ENCODE peak calls at places on chromosome 15, in seven cellular contexts. E is thoracic aorta; H is HepG2; N is A549; B is naive thymus-derived CD4-positive, alpha-beta T cell; G is tibial artery; V is ovary. A is an unnamed sample.
A peak's percentile ranks its signal among the peaks of the same experiment; 100 is the strongest.

GRCh38 chr15:44527241-44527640 is 9.7 kb upstream of the EIF3J start:
- DNase-seq in E (no peak), H (no peak), N (no peak), B (no peak), G (no peak), V (no peak), A (no peak)

GRCh38 chr15:58380280-58380945 is 51.4 kb upstream of the LIPC start:
- DNase-seq in E (no peak), H (no peak), N (no peak), B (no peak), G (no peak), V (no peak), A (no peak)

GRCh38 chr15:95323798-95324197 is 1006.7 kb upstream of the NR2F2 start:
- DNase-seq in E (no peak), H (no peak), N (no peak), B (no peak), G (no peak), V (peak; percentile 49), A (no peak)

GRCh38 chr15:84629033-84629432 is 25.1 kb downstream of the WDR73 start:
- DNase-seq in E (no peak), H (no peak), N (no peak), B (no peak), G (no peak), V (no peak), A (no peak)

GRCh38 chr15:44726568-44727461 is 9.5 kb upstream of the TRIM69 start:
- DNase-seq in E (no peak), H (peak; percentile 76), N (peak; percentile 35), B (peak; percentile 87), G (no peak), V (no peak), A (peak; percentile 78)

GRCh38 chr15:45549831-45550230 is 27.3 kb upstream of the SLC30A4 start:
- DNase-seq in E (no peak), H (no peak), N (no peak), B (no peak), G (no peak), V (no peak), A (no peak)

GRCh38 chr15:72758195-72758594 is 25.4 kb downstream of the ADPGK start:
- DNase-seq in E (no peak), H (no peak), N (no peak), B (no peak), G (no peak), V (no peak), A (no peak)

GRCh38 chr15:39594764-39595620 is 14.1 kb downstream of the THBS1 start:
- DNase-seq in E (no peak), H (no peak), N (no peak), B (no peak), G (no peak), V (no peak), A (no peak)

GRCh38 chr15:40695469-40695910 is 516 bp downstream of the RAD51 start:
- DNase-seq in E (no peak), H (peak; percentile 4), N (peak; percentile 16), B (peak; percentile 18), G (no peak), V (no peak), A (no peak)

GRCh38 chr15:57731543-57732103 is 25.1 kb downstream of the POLR2M start:
- DNase-seq in E (no peak), H (no peak), N (no peak), B (no peak), G (no peak), V (no peak), A (no peak)

GRCh38 chr15:77753238-77753873 is 120.6 kb upstream of the LINGO1 start:
- DNase-seq in E (no peak), H (peak; percentile 4), N (no peak), B (no peak), G (no peak), V (no peak), A (no peak)

GRCh38 chr15:39056357-39056756 is 491.7 kb upstream of the RASGRP1 start:
- DNase-seq in E (no peak), H (no peak), N (no peak), B (no peak), G (no peak), V (no peak), A (no peak)

GRCh38 chr15:63995789-63996188 is 50.5 kb downstream of the DAPK2 start:
- DNase-seq in E (no peak), H (no peak), N (no peak), B (no peak), G (no peak), V (no peak), A (no peak)
- H3K4me1 ChIP-seq in E (no peaks in the 10 kb centered on the region), H (peaks cover 22% of the 10 kb centered on the region), N (peaks cover 3% of the 10 kb centered on the region), B (no peaks in the 10 kb centered on the region), G (no peaks in the 10 kb centered on the region), V (peaks cover 8% of the 10 kb centered on the region), A (no peaks in the 10 kb centered on the region)

GRCh38 chr15:100001405-100001804 is 268.2 kb upstream of the LYSMD4 start:
- DNase-seq in E (no peak), H (no peak), N (no peak), B (no peak), G (peak; percentile 34), V (no peak), A (no peak)

GRCh38 chr15:99996667-99997066 is 263.4 kb upstream of the LYSMD4 start:
- DNase-seq in E (no peak), H (no peak), N (no peak), B (no peak), G (no peak), V (no peak), A (no peak)

GRCh38 chr15:99997112-99997651 is 263.9 kb upstream of the LYSMD4 start:
- DNase-seq in E (no peak), H (no peak), N (no peak), B (no peak), G (peak; percentile 55), V (no peak), A (peak; percentile 22)

GRCh38 chr15:99999282-100000070 is 266.2 kb upstream of the LYSMD4 start:
- DNase-seq in E (no peak), H (no peak), N (no peak), B (no peak), G (peak; percentile 42), V (no peak), A (peak; percentile 46)

GRCh38 chr15:99998661-99999101 is 265.4 kb upstream of the LYSMD4 start:
- DNase-seq in E (no peak), H (no peak), N (no peak), B (no peak), G (peak; percentile 54), V (no peak), A (no peak)
- H3K27ac ChIP-seq in E (no peak overlapping the region), H (no peak overlapping the region), N (no peak overlapping the region), B (no peak overlapping the region), G (no peak overlapping the region), V (no peak overlapping the region), A (no peak overlapping the region)

DNA sequence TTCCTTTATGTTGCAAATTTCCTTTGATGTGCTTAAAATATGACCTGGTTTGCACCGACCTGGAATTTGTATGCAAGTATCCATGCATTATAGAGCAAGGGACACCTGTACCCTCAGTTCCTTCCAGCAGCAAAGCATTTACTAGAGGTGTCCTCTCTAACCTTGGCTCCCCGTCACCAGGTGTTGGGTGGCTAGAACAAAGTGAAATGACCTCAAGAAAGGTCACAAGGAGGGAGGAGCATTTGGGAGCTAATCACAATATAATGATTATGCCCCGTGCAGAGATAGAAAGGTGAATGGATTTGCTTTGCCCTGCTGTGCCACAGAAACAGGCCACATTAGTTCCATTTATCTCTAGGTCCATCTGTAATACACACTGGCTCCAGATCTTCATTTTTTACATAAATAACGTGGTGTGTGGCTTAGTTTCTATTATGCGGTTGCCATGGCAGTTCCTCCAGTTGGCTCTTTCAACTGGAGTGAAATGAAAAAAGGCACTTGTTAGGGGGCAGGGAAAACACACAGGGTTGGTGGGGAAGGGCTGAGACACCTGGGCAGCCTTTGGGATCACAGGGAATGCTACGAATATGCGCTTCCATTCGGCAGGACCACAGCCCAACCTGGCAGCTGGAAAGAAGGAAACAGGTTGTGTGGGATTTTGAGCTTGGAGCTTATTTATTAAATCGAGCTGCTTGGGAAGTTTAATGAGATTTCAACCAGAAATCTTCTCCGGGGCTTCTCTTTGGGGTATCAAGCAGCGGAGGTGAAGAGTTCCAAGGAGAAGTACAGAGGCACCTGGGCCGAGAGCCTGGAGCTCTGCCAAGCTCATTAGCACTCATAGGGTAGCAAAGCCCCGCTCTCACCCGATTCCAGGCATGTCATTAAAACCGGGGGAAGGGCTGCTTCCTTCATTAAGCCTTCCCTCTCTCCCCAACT is 233.5 kb upstream of the ST8SIA2 start:
- DNase-seq in E (no peak), H (no peak), N (no peak), B (no peak), G (no peak), V (no peak), A (no peak)
- H3K4me1 ChIP-seq in E (no peaks in the 10 kb centered on the region), H (peaks cover 28% of the 10 kb centered on the region), N (peaks cover 12% of the 10 kb centered on the region), B (no peaks in the 10 kb centered on the region), G (no peaks in the 10 kb centered on the region), V (no peaks in the 10 kb centered on the region), A (no peaks in the 10 kb centered on the region)

DNA sequence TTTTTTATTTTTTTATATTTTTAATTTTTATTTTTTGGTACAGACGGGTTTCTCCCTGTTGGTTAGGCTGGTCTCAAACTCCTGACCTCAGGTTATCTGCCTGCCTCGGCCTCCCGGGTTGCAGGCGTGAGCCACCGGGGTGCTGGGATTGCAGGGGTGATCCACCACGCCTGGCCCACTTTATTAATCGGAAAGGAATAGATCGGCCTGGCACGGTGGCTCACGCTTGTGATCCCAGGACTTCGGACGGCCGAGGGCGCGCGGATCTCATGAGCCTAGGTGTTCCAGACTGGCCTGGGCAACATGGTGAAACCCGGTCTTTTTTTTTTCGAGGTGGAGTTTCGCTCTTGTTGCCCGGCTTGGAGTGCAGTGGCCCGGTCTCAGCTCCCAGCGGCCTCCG is 26.5 kb upstream of the TUBGCP5 start:
- DNase-seq in E (no peak), H (no peak), N (no peak), B (no peak), G (no peak), V (no peak), A (no peak)
- H3K27ac ChIP-seq in E (no peak overlapping the region), H (no peak overlapping the region), N (no peak overlapping the region), B (no peak overlapping the region), G (no peak overlapping the region), V (no peak overlapping the region), A (no peak overlapping the region)

GRCh38 chr15:63487076-63487757 is 17.2 kb upstream of the USP3 start:
- DNase-seq in E (no peak), H (peak; percentile 66), N (peak; percentile 96), B (peak; percentile 84), G (peak; percentile 93), V (peak; percentile 90), A (peak; percentile 94)
- H3K4me1 ChIP-seq in E (no peaks in the 10 kb centered on the region), H (peaks cover 61% of the 10 kb centered on the region), N (peaks cover 59% of the 10 kb centered on the region), B (peaks cover 55% of the 10 kb centered on the region), G (peaks cover 6% of the 10 kb centered on the region), V (peaks cover 4% of the 10 kb centered on the region), A (no peaks in the 10 kb centered on the region)